ENCODE peak calls at places on chromosomes 12 and 14, in nine cellular contexts. U is A549, H is mesenchymal stem cell, Y is lower leg skin, C is stomach, G is WERI-Rb-1, Z is heart right ventricle, R is SK-N-MC, K is lower lobe of right lung. O is an unnamed sample.

GRCh38 chr14:24224618-24225071 is 7.5 kb downstream of the NEDD8 start:
- DNase-seq in H (peak; percentile 40), Y (no peak), C (no peak), Z (no peak), K (no peak), G (no peak), R (no peak), U (no peak), O (no peak)

GRCh38 chr12:107761502-107761904 is 566 bp upstream of the PRDM4 start:
- DNase-seq in R (no peak), G (no peak), Z (no peak), U (no peak), K (no peak), H (no peak), Y (no peak), C (no peak), O (no peak)

GRCh38 chr12:51219345-51219744 is 1.5 kb upstream of the POU6F1 start:
- DNase-seq in H (no peak), C (no peak), Y (no peak), Z (no peak), G (no peak), R (no peak), K (no peak), U (no peak), O (no peak)

GRCh38 chr14:71855399-71856036 is 76.7 kb upstream of the RGS6 start:
- DNase-seq in H (peak; percentile 65), Y (peak; percentile 26), R (peak; percentile 59), Z (peak; percentile 67), G (peak; percentile 85), U (peak; percentile 64), K (peak; percentile 76), C (peak; percentile 41), O (peak; percentile 89)

GRCh38 chr14:102140027-102140749 is 491 bp downstream of the WDR20 start:
- DNase-seq in U (peak; percentile 16), Y (peak; percentile 27), C (peak; percentile 41), K (peak; percentile 64), G (peak; percentile 29), H (peak; percentile 48), Z (peak; percentile 23), R (no peak), O (peak; percentile 55)

GRCh38 chr12:72995616-72996015 is 723.4 kb downstream of the TRHDE start:
- DNase-seq in U (no peak), H (no peak), K (no peak), Z (no peak), G (no peak), Y (no peak), R (no peak), C (no peak), O (no peak)

GRCh38 chr14:55609681-55610080 is 29.7 kb downstream of the KTN1 start:
- DNase-seq in U (no peak), C (no peak), Z (no peak), R (no peak), Y (no peak), G (no peak), K (no peak), H (peak; percentile 36), O (no peak)

GRCh38 chr12:114794049-114794558 is 110.1 kb upstream of the TBX3 start:
- DNase-seq in H (no peak), U (no peak), Z (no peak), C (no peak), K (no peak), G (no peak), Y (no peak), R (no peak), O (no peak)

GRCh38 chr12:3119745-3120660 is 42.8 kb downstream of the TSPAN9 start:
- DNase-seq in U (no peak), K (peak; percentile 62), R (no peak), Y (no peak), C (no peak), G (no peak), H (no peak), Z (peak; percentile 78), O (no peak)

GRCh38 chr14:27338012-27338411 is 740.2 kb upstream of the NOVA1 start:
- DNase-seq in R (no peak), H (no peak), U (no peak), Z (no peak), G (no peak), C (no peak), Y (no peak), K (no peak), O (no peak)

GRCh38 chr14:106491851-106492250 is 965.5 kb downstream of the TMEM121 start:
- DNase-seq in Y (no peak), K (no peak), G (peak; percentile 39), Z (no peak), U (peak; percentile 50), C (no peak), R (no peak), H (no peak), O (peak; percentile 33)

GRCh38 chr12:65524666-65525065 is 246.2 kb downstream of the MSRB3 start:
- DNase-seq in C (no peak), H (peak; percentile 86), Z (no peak), G (no peak), Y (no peak), U (no peak), K (no peak), R (no peak), O (no peak)

GRCh38 chr12:108618079-108618952 is 15.4 kb downstream of the SELPLG start:
- DNase-seq in K (peak; percentile 88), Z (peak; percentile 82), R (peak; percentile 68), H (peak; percentile 88), U (peak; percentile 86), C (peak; percentile 82), Y (peak; percentile 63), G (peak; percentile 73), O (peak; percentile 86)

GRCh38 chr12:127984386-127985055 is 282.4 kb upstream of the TMEM132C start:
- DNase-seq in G (no peak), U (no peak), K (no peak), Z (no peak), C (no peak), R (no peak), Y (no peak), H (no peak), O (no peak)

GRCh38 chr12:131834798-131835615 is 6.8 kb downstream of the MMP17 start:
- DNase-seq in U (no peak), Y (no peak), H (no peak), Z (no peak), K (no peak), G (no peak), R (no peak), C (peak; percentile 59), O (peak; percentile 58)

GRCh38 chr14:84750763-84751554 is 779.0 kb upstream of the FLRT2 start:
- DNase-seq in K (no peak), G (no peak), R (peak; percentile 52), U (no peak), Y (no peak), Z (no peak), H (peak; percentile 64), C (no peak), O (no peak)

GRCh38 chr14:100388137-100389050 is 65.3 kb downstream of the SLC25A47 start:
- DNase-seq in Z (no peak), H (no peak), U (peak; percentile 27), K (no peak), C (no peak), G (no peak), R (no peak), Y (no peak), O (no peak)

GRCh38 chr14:74425525-74426201 is 347 bp downstream of the SYNDIG1L start:
- DNase-seq in C (no peak), Z (peak; percentile 50), U (no peak), K (no peak), R (no peak), H (peak; percentile 21), G (no peak), Y (no peak), O (peak; percentile 37)

GRCh38 chr14:101731187-101732080 is 30.1 kb upstream of the PPP2R5C start:
- DNase-seq in H (peak; percentile 83), Y (peak; percentile 83), U (peak; percentile 86), G (peak; percentile 65), R (no peak), Z (no peak), C (peak; percentile 73), K (peak; percentile 88), O (peak; percentile 89)

GRCh38 chr14:79693935-79694334 is 517.4 kb downstream of the DIO2 start:
- DNase-seq in Z (no peak), H (no peak), Y (no peak), G (no peak), U (no peak), K (no peak), C (no peak), R (no peak), O (no peak)
- H3K4me3 ChIP-seq in Z (no peak overlapping the region), H (no peak overlapping the region), Y (no peak overlapping the region), G (no peak overlapping the region), U (no peak overlapping the region), K (no peak overlapping the region), C (no peak overlapping the region), R (no peak overlapping the region), O (no peak overlapping the region)

DNA sequence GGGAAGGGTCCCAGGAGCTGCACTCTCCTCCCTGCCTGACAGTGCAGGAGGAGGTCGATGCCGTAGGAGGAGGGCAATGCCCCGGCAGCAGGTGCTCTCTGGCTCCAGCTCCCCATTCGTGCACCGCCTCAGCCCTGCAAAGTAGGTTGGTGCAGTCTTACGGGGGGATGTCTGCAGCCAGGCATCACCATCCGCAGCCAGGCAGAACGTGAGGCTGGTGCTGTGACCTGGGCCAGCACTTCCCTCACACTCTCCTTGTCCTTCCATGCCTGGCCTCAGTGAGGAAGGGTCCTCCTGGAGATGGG is 185.0 kb upstream of the C14orf180 start:
- DNase-seq in Z (no peak), R (no peak), K (no peak), C (no peak), G (no peak), H (no peak), U (no peak), Y (no peak), O (peak; percentile 43)
- H3K4me3 ChIP-seq in Z (no peak overlapping the region), R (no peak overlapping the region), K (no peak overlapping the region), C (no peak overlapping the region), G (no peak overlapping the region), H (no peak overlapping the region), U (no peak overlapping the region), Y (no peak overlapping the region), O (no peak overlapping the region)

GRCh38 chr14:73237219-73237785 is at the start of gene PAPLN:
- DNase-seq in H (no peak), K (no peak), Y (no peak), Z (no peak), U (peak; percentile 68), R (no peak), G (no peak), C (no peak), O (no peak)
- H3K4me3 ChIP-seq in H (peak within 1 kb of the TSS; percentile 69), K (peak within 1 kb of the TSS; percentile 64), Y (peak within 1 kb of the TSS; percentile 12), Z (peak within 1 kb of the TSS; percentile 44), U (peak within 1 kb of the TSS; percentile 75), R (no peak within 1 kb of the TSS), G (no peak within 1 kb of the TSS), C (peak within 1 kb of the TSS; percentile 56), O (no peak within 1 kb of the TSS)

DNA sequence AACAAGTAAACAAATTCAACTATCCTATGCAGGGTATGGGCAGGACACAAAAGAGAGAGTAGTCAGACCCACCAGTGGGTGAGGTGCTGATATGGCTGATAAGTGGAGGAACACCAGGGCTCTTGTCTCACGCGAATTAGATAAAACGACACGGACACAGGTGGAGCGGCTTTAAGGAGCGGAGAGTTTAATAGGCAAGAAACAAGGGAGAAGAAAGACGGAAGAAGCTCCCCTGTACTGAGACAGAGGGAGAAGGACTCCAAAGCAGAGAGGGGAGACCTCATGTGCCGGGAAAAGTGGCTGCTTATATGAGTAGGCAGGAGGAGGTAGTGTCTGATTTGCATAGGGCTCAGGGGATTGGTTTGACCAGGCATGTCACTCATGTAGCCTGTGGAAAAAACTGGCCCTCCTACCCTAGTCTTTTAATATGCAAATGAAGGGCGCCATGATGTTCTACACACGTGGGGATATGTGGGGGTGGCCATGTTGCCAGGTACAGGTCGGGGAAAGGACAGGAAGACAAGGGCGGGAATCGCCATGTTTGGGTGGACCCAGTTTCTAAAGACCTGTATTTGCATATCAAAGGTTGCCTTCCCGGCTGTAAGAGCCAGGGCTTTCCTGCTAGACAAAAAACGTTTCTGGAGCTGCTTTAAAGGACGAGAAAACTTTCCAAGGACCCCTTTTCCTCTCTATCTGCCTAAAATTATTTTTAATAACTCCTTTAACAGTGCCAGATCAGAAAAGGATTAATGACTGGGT is 28.8 kb downstream of the RPGRIP1 start:
- DNase-seq in H (peak; percentile 82), K (peak; percentile 90), Y (peak; percentile 82), G (no peak), Z (peak; percentile 29), C (peak; percentile 89), U (peak; percentile 97), R (peak; percentile 5), O (peak; percentile 84)
- H3K4me3 ChIP-seq in H (no peak overlapping the region), K (peak overlapping the region; percentile 47), Y (no peak overlapping the region), G (no peak overlapping the region), Z (peak overlapping the region; percentile 15), C (peak overlapping the region; percentile 30), U (peak overlapping the region; percentile 35), R (no peak overlapping the region), O (no peak overlapping the region)

O was measured in mucosa of descending colon.